ENCODE peak calls at places on chromosomes 2 and 18, in seven cellular contexts. N is HFF-Myc, S is fibroblast of lung, P is tibial artery, B is H9, L is GM10248, T is B cell. W is an unnamed sample.

GRCh38 chr2:71742953-71743601 is 289.7 kb downstream of the DYSF start:
- DNase-seq in T (no peak), N (peak; percentile 98), L (no peak), S (peak; percentile 97), P (peak; percentile 92), B (no peak), W (peak; percentile 91)

GRCh38 chr2:88307817-88308216 is 137.7 kb downstream of the THNSL2 start:
- DNase-seq in S (no peak), T (no peak), L (peak; percentile 37), N (no peak), B (peak; percentile 62), P (no peak), W (peak; percentile 52)

GRCh38 chr2:147177449-147177848 is 667.4 kb upstream of the ACVR2A start:
- DNase-seq in L (no peak), N (no peak), P (no peak), T (no peak), S (peak; percentile 47), B (no peak), W (peak; percentile 40)

GRCh38 chr2:88350641-88351601 is 101.6 kb downstream of the FOXI3 start:
- DNase-seq in P (peak; percentile 23), T (peak; percentile 47), N (peak; percentile 6), S (no peak), L (peak; percentile 77), B (peak; percentile 90), W (peak; percentile 70)

GRCh38 chr2:11532434-11533055 is 1.3 kb upstream of the GREB1 start:
- DNase-seq in B (no peak), N (no peak), L (no peak), P (no peak), S (peak; percentile 77), T (no peak), W (peak; percentile 73)

GRCh38 chr2:159650574-159650973 is 34.2 kb upstream of the BAZ2B start:
- DNase-seq in T (no peak), L (no peak), B (no peak), P (no peak), S (no peak), N (no peak), W (no peak)

GRCh38 chr18:59549797-59550516 is 147.3 kb downstream of the CCBE1 start:
- DNase-seq in P (no peak), L (no peak), N (no peak), S (no peak), B (no peak), T (no peak), W (peak; percentile 41)

GRCh38 chr2:7071137-7071536 is 153.9 kb downstream of the RNF144A start:
- DNase-seq in S (no peak), B (no peak), L (no peak), N (no peak), T (no peak), P (no peak), W (no peak)

GRCh38 chr18:77161954-77162353 is 29.4 kb upstream of the MBP start:
- DNase-seq in L (no peak), B (no peak), P (no peak), N (no peak), T (no peak), S (no peak), W (peak; percentile 50)

GRCh38 chr2:102144128-102144527 is 1.6 kb downstream of the IL1R1 start:
- DNase-seq in T (no peak), P (no peak), N (no peak), L (no peak), B (no peak), S (no peak), W (no peak)

GRCh38 chr18:79883461-79884295 is 67.8 kb downstream of the SLC66A2 start:
- DNase-seq in L (no peak), B (peak; percentile 20), N (no peak), T (no peak), S (no peak), P (no peak), W (no peak)

GRCh38 chr2:71546777-71547281 is 93.5 kb downstream of the DYSF start:
- DNase-seq in L (no peak), S (no peak), P (no peak), B (no peak), T (peak; percentile 30), N (no peak), W (no peak)

GRCh38 chr2:46390901-46391395 is 88.4 kb upstream of the TMEM247 start:
- DNase-seq in P (no peak), S (no peak), N (no peak), B (peak; percentile 17), L (no peak), T (no peak), W (no peak)

GRCh38 chr2:238821391-238821790 is 26.5 kb upstream of the TWIST2 start:
- DNase-seq in T (no peak), L (no peak), B (no peak), N (no peak), S (peak; percentile 80), P (no peak), W (peak; percentile 9)

GRCh38 chr18:58104071-58104470 is 60.0 kb downstream of the NEDD4L start:
- DNase-seq in B (no peak), L (no peak), P (no peak), T (no peak), N (no peak), S (no peak), W (no peak)

GRCh38 chr2:11056614-11057013 is 98.7 kb upstream of the SLC66A3 start:
- DNase-seq in B (no peak), L (no peak), T (no peak), S (peak; percentile 98), N (peak; percentile 83), P (no peak), W (peak; percentile 70)

GRCh38 chr18:55509631-55510372 is 78.2 kb downstream of the TCF4 start:
- DNase-seq in S (peak; percentile 98), P (no peak), B (no peak), T (no peak), N (no peak), L (peak; percentile 45), W (peak; percentile 46)

GRCh38 chr2:29010946-29011649 is 30.0 kb downstream of the TOGARAM2 start:
- DNase-seq in L (no peak), S (peak; percentile 85), B (peak; percentile 52), N (no peak), T (no peak), P (no peak), W (no peak)

GRCh38 chr2:233088598-233089345 is 28.6 kb downstream of the INPP5D start:
- DNase-seq in N (no peak), B (no peak), P (no peak), L (no peak), T (no peak), S (no peak), W (no peak)

GRCh38 chr2:170863087-170863486 is 46.4 kb downstream of the GAD1 start:
- DNase-seq in P (no peak), T (no peak), L (no peak), B (no peak), S (no peak), N (no peak), W (no peak)

GRCh38 chr2:121345101-121345500 is 60.1 kb upstream of the TFCP2L1 start:
- DNase-seq in P (no peak), L (no peak), N (no peak), T (no peak), S (no peak), B (no peak), W (no peak)

GRCh38 chr2:127649100-127649611 is 3.2 kb downstream of the GPR17 start:
- DNase-seq in T (no peak), B (no peak), P (no peak), S (no peak), N (no peak), L (no peak), W (peak; percentile 55)

GRCh38 chr2:238202326-238203103 is 980 bp downstream of the ILKAP start:
- DNase-seq in B (no peak), L (no peak), T (no peak), P (no peak), N (no peak), S (peak; percentile 20), W (peak; percentile 18)

GRCh38 chr2:10183146-10183675 is 60.7 kb downstream of the RRM2 start:
- DNase-seq in B (no peak), T (no peak), P (no peak), S (no peak), N (no peak), L (no peak), W (no peak)

GRCh38 chr2:143169105-143169504 is 39.9 kb downstream of the ARHGAP15 start:
- DNase-seq in T (no peak), N (no peak), S (no peak), P (no peak), B (no peak), L (no peak), W (no peak)

GRCh38 chr2:98014379-98014778 is 18.6 kb upstream of the TMEM131 start:
- DNase-seq in T (no peak), S (no peak), B (no peak), L (no peak), N (no peak), P (no peak), W (no peak)

GRCh38 chr2:61924895-61925663 is 19.6 kb downstream of the COMMD1 start:
- DNase-seq in P (no peak), S (no peak), B (no peak), L (no peak), N (no peak), T (no peak), W (no peak)

GRCh38 chr2:147525724-147526489 is 318.9 kb upstream of the ACVR2A start:
- DNase-seq in T (no peak), P (no peak), L (no peak), N (no peak), S (peak; percentile 6), B (no peak), W (peak; percentile 66)

GRCh38 chr2:199230091-199230490 is 227.6 kb downstream of the SATB2 start:
- DNase-seq in B (no peak), S (peak; percentile 49), N (no peak), T (no peak), L (no peak), P (no peak), W (peak; percentile 81)

GRCh38 chr18:29164020-29164706 is 987.2 kb upstream of the CDH2 start:
- DNase-seq in N (peak; percentile 87), T (no peak), B (no peak), L (no peak), P (no peak), S (peak; percentile 97), W (peak; percentile 87)

GRCh38 chr2:203238711-203239526 is at the start of gene CYP20A1:
- DNase-seq in T (peak; percentile 96), B (peak; percentile 96), N (peak; percentile 77), P (peak; percentile 96), S (peak; percentile 96), L (peak; percentile 94), W (peak; percentile 90)
- TF ChIP-seq CTCF in T (no peak), B (peak; percentile 44), N (peak; percentile 13), P (peak; percentile 44), S (peak; percentile 51), L (peak; percentile 26), W (no peak)

GRCh38 chr2:68110102-68110501 is 47.3 kb upstream of the C1D start:
- DNase-seq in B (no peak), N (no peak), T (no peak), L (no peak), S (no peak), P (no peak), W (no peak)
- TF ChIP-seq CTCF in B (no peak), N (no peak), T (no peak), L (no peak), S (no peak), P (no peak), W (no peak)

GRCh38 chr2:202158796-202159195 is 79.6 kb downstream of the SUMO1 start:
- DNase-seq in P (no peak), L (no peak), T (no peak), N (no peak), B (no peak), S (peak; percentile 30), W (peak; percentile 26)
- TF ChIP-seq CTCF in P (no peak), L (no peak), T (no peak), N (peak; percentile 33), B (peak; percentile 39), S (peak; percentile 50), W (no peak)

GRCh38 chr2:219002395-219003266 is 9.4 kb upstream of the CRYBA2 start:
- DNase-seq in S (peak; percentile 12), P (no peak), B (peak; percentile 92), N (no peak), L (peak; percentile 72), T (no peak), W (peak; percentile 33)
- TF ChIP-seq CTCF in S (peak; percentile 36), P (no peak), B (peak; percentile 71), N (peak; percentile 32), L (peak; percentile 57), T (no peak), W (peak; percentile 53)